ENCODE peak calls at places on chromosomes 12 and 14, in six cellular contexts. H is adrenal gland, Q is psoas muscle, E is fibroblast of pulmonary artery, U is GDM1, C is GM12865. B is an unnamed sample.

GRCh38 chr14:24607635-24608492 is 1.6 kb downstream of the GZMH start:
- DNase-seq in H (no peak), Q (no peak), E (no peak), U (no peak), C (no peak), B (no peak)

GRCh38 chr14:91892918-91893527 is 25.7 kb upstream of the TC2N start:
- DNase-seq in H (no peak), Q (no peak), E (no peak), U (no peak), C (peak), B (no peak)

GRCh38 chr12:121314441-121314840 is 17.9 kb upstream of the CAMKK2 start:
- DNase-seq in H (no peak), Q (no peak), E (no peak), U (no peak), C (no peak), B (no peak)

GRCh38 chr12:41361791-41362190 is 173.7 kb downstream of the PDZRN4 start:
- DNase-seq in H (no peak), Q (no peak), E (no peak), U (no peak), C (no peak), B (no peak)

GRCh38 chr12:26848156-26848825 is 15.3 kb upstream of the ITPR2 start:
- DNase-seq in H (no peak), Q (no peak), E (peak), U (no peak), C (no peak), B (no peak)

GRCh38 chr12:124917841-124918621 is 3.6 kb upstream of the UBC start:
- DNase-seq in H (peak), Q (no peak), E (no peak), U (no peak), C (no peak), B (no peak)

GRCh38 chr12:6959376-6960290 is 8.5 kb downstream of the PTPN6 start:
- DNase-seq in H (peak), Q (peak), E (no peak), U (no peak), C (peak), B (peak)

GRCh38 chr12:104357431-104357952 is 54.0 kb downstream of the EID3 start:
- DNase-seq in H (peak), Q (no peak), E (peak), U (no peak), C (no peak), B (no peak)

GRCh38 chr12:12976366-12976765 is 23.7 kb downstream of the HEBP1 start:
- DNase-seq in H (peak), Q (no peak), E (peak), U (no peak), C (no peak), B (no peak)

GRCh38 chr14:22448905-22449611 is 140.0 kb downstream of the DAD1 start:
- DNase-seq in H (no peak), Q (peak), E (peak), U (no peak), C (peak), B (peak)

GRCh38 chr12:111643428-111643826 is 42.3 kb downstream of the BRAP start:
- DNase-seq in H (peak), Q (no peak), E (peak), U (no peak), C (no peak), B (peak)

GRCh38 chr14:71339650-71340415 is 432.6 kb downstream of the PCNX1 start:
- DNase-seq in H (peak), Q (no peak), E (no peak), U (no peak), C (no peak), B (no peak)

GRCh38 chr14:101556566-101557320 is 4.6 kb upstream of the DIO3 start:
- DNase-seq in H (no peak), Q (peak), E (no peak), U (no peak), C (no peak), B (no peak)

GRCh38 chr14:99749142-99749541 is 44.1 kb upstream of the EML1 start:
- DNase-seq in H (no peak), Q (no peak), E (no peak), U (no peak), C (no peak), B (no peak)

GRCh38 chr12:12087693-12088034 is 16.9 kb downstream of the BCL2L14 start:
- DNase-seq in H (no peak), Q (no peak), E (no peak), U (no peak), C (no peak), B (no peak)

B was measured in left cardiac atrium.